ENCODE peak calls at places on chromosomes 11 and 22, in six cellular contexts. L is Karpas-422, T is ovary, B is H9, M is substantia nigra, E is coronary artery. V is an unnamed sample.

GRCh38 chr11:84419576-84419975 is 1133.4 kb upstream of the CCDC90B start:
- DNase-seq in E (no peak), L (no peak), M (no peak), B (no peak), T (no peak), V (no peak)

GRCh38 chr11:59289782-59290181 is 68.9 kb upstream of the OR5AN1 start:
- DNase-seq in M (no peak), T (no peak), L (peak; percentile 22), E (no peak), B (no peak), V (no peak)

GRCh38 chr11:127843483-127844396 is 743.6 kb downstream of the ETS1 start:
- DNase-seq in M (peak; percentile 26), E (no peak), B (peak; percentile 80), L (peak; percentile 73), T (peak; percentile 18), V (peak; percentile 31)

GRCh38 chr22:19675428-19675827 is 38.9 kb upstream of the SEPTIN5 start:
- DNase-seq in E (no peak), L (no peak), T (no peak), M (no peak), B (no peak), V (no peak)

GRCh38 chr11:115676206-115676605 is 172.0 kb upstream of the CADM1 start:
- DNase-seq in E (no peak), L (no peak), M (no peak), B (peak; percentile 43), T (no peak), V (no peak)

GRCh38 chr22:39556970-39557811 is 13.4 kb upstream of the CACNA1I start:
- DNase-seq in E (no peak), L (no peak), B (no peak), T (no peak), M (no peak), V (no peak)

GRCh38 chr11:68260484-68260883 is 11.3 kb downstream of the C11orf24 start:
- DNase-seq in T (no peak), L (no peak), M (no peak), E (no peak), B (no peak), V (no peak)

GRCh38 chr11:100793525-100793924 is 106.4 kb downstream of the ARHGAP42 start:
- DNase-seq in M (no peak), E (no peak), T (no peak), L (no peak), B (no peak), V (no peak)

GRCh38 chr11:66978229-66978628 is 3.1 kb downstream of the C11orf86 start:
- DNase-seq in E (no peak), B (no peak), M (no peak), L (no peak), T (no peak), V (no peak)

GRCh38 chr11:504053-504993 is 2.7 kb downstream of the RNH1 start:
- DNase-seq in E (peak; percentile 78), B (no peak), T (peak; percentile 53), M (no peak), L (peak; percentile 74), V (no peak)

GRCh38 chr11:2578006-2578933 is 121.5 kb downstream of the KCNQ1OT1 start:
- DNase-seq in E (peak; percentile 66), L (no peak), B (peak; percentile 21), T (peak; percentile 7), M (no peak), V (no peak)

GRCh38 chr22:37498289-37498909 is 12.2 kb upstream of the MFNG start:
- DNase-seq in E (no peak), L (peak; percentile 89), M (no peak), B (peak; percentile 92), T (no peak), V (no peak)

GRCh38 chr11:118791961-118792578 is 1.1 kb upstream of the DDX6 start:
- DNase-seq in B (peak; percentile 39), E (peak; percentile 76), M (no peak), T (peak; percentile 43), L (peak; percentile 52), V (no peak)

GRCh38 chr11:110433393-110434333 is 3.9 kb downstream of the FDX1 start:
- DNase-seq in M (no peak), L (peak; percentile 86), E (no peak), B (no peak), T (no peak), V (no peak)

GRCh38 chr11:47234669-47235075 is 13.9 kb downstream of the ACP2 start:
- DNase-seq in B (no peak), E (no peak), T (peak; percentile 64), M (no peak), L (no peak), V (no peak)

GRCh38 chr22:46012182-46012880 is 35.4 kb upstream of the WNT7B start:
- DNase-seq in E (peak; percentile 76), B (no peak), T (peak; percentile 18), L (no peak), M (no peak), V (no peak)

GRCh38 chr11:100562102-100562501 is 125.0 kb upstream of the ARHGAP42 start:
- DNase-seq in B (no peak), L (no peak), M (no peak), T (no peak), E (no peak), V (no peak)

GRCh38 chr22:41280854-41281253 is 5.1 kb downstream of the RANGAP1 start:
- DNase-seq in T (no peak), E (no peak), B (no peak), L (no peak), M (no peak), V (no peak)

GRCh38 chr11:2250485-2250884 is 19.9 kb downstream of the ASCL2 start:
- DNase-seq in M (no peak), B (no peak), E (no peak), L (no peak), T (no peak), V (no peak)

GRCh38 chr11:10371926-10372641 is 67.2 kb downstream of the ADM start:
- DNase-seq in M (no peak), L (no peak), T (no peak), B (no peak), E (no peak), V (no peak)

GRCh38 chr11:45857834-45858492 is 10.7 kb downstream of the CRY2 start:
- DNase-seq in L (no peak), B (no peak), M (peak; percentile 11), T (peak; percentile 48), E (no peak), V (no peak)

GRCh38 chr11:118912742-118913410 is 12.8 kb downstream of the BCL9L start:
- DNase-seq in T (peak; percentile 38), E (no peak), M (no peak), L (no peak), B (no peak), V (no peak)

GRCh38 chr11:15565846-15566245 is 451.1 kb downstream of the INSC start:
- DNase-seq in L (no peak), E (no peak), B (no peak), M (no peak), T (no peak), V (no peak)

GRCh38 chr11:132263231-132263630 is 892.8 kb downstream of the NTM start:
- DNase-seq in T (no peak), B (no peak), E (no peak), L (no peak), M (no peak), V (no peak)

GRCh38 chr11:68315581-68315920 is 3.2 kb downstream of the LRP5 start:
- DNase-seq in M (no peak), E (no peak), L (no peak), T (no peak), B (no peak), V (no peak)

GRCh38 chr11:123429851-123430735 is at the start of gene GRAMD1B:
- DNase-seq in M (no peak), E (no peak), B (peak; percentile 93), L (no peak), T (peak; percentile 55), V (no peak)

GRCh38 chr11:118415739-118416068 is 14.3 kb downstream of the ATP5MG start:
- DNase-seq in B (peak; percentile 73), T (peak; percentile 16), L (peak; percentile 78), M (no peak), E (no peak), V (peak; percentile 77)

GRCh38 chr11:82996966-82997606 is 74.6 kb downstream of the RAB30 start:
- DNase-seq in T (no peak), L (no peak), B (no peak), M (no peak), E (no peak), V (no peak)

GRCh38 chr11:68282141-68282860 is 10.5 kb upstream of the C11orf24 start:
- DNase-seq in L (no peak), T (no peak), M (no peak), B (no peak), E (no peak), V (no peak)

GRCh38 chr11:1153105-1153950 is 4.4 kb upstream of the MUC5AC start:
- DNase-seq in E (peak; percentile 70), L (no peak), T (no peak), M (no peak), B (peak; percentile 27), V (no peak)

GRCh38 chr22:21765909-21766529 is 30.4 kb upstream of the YPEL1 start:
- DNase-seq in M (no peak), E (no peak), B (no peak), T (no peak), L (no peak), V (no peak)
- H3K27ac ChIP-seq in M (no peak overlapping the region), E (no peak overlapping the region), B (no peak overlapping the region), T (no peak overlapping the region), L (no peak overlapping the region), V (no peak overlapping the region)

GRCh38 chr11:34640050-34640971 is 19.4 kb downstream of the EHF start:
- DNase-seq in B (peak; percentile 34), M (no peak), T (no peak), E (no peak), L (no peak), V (no peak)
- H3K27ac ChIP-seq in B (no peak overlapping the region), M (no peak overlapping the region), T (no peak overlapping the region), E (no peak overlapping the region), L (no peak overlapping the region), V (peak overlapping the region; percentile 99)

GRCh38 chr11:120317689-120318195 is 7.4 kb upstream of the TLCD5 start:
- DNase-seq in E (no peak), M (no peak), T (no peak), L (no peak), B (peak; percentile 14), V (no peak)
- H3K27ac ChIP-seq in E (peak overlapping the region; percentile 81), M (no peak overlapping the region), T (peak overlapping the region; percentile 63), L (no peak overlapping the region), B (no peak overlapping the region), V (peak overlapping the region; percentile 33)

DNA sequence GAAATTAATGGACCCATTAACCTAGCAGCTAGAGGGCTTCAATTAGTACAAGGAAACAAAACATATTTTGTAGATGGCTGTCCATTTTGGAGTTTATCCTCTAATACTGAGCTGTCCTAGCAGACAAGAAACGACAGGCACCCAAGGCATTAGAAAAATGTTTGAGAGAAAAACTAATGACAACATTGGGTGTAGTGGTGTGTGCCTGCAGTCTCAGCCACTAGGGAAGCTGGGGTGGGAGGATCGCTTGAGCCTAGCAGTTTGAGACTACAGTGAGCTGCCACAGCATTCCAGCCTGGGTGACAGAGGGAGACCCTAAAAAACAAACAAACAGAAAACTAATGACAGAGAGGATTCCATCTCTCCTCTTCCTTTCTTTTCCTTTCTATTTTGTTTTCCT is 1.5 kb downstream of the A4GALT start:
- DNase-seq in L (no peak), M (no peak), B (no peak), E (no peak), T (no peak), V (no peak)
- H3K27ac ChIP-seq in L (no peak overlapping the region), M (no peak overlapping the region), B (no peak overlapping the region), E (peak overlapping the region; percentile 97), T (no peak overlapping the region), V (peak overlapping the region; percentile 20)

V was measured in epithelial cell of prostate.